ENCODE peak calls at places on chromosomes 13 and 19, in seven cellular contexts. U, J, E, G, M, N and L are unnamed samples.

GRCh38 chr19:50189326-50189725 is 14.1 kb upstream of the MYH14 start:
- DNase-seq in G (no peak), N (no peak), U (no peak), E (no peak), M (no peak), J (no peak), L (no peak)

GRCh38 chr13:52159159-52159982 is at the start of gene NEK3:
- DNase-seq in E (peak), M (peak), U (peak), N (no peak), G (peak), J (peak), L (peak)

GRCh38 chr19:3302755-3303154 is 63.6 kb upstream of the NFIC start:
- DNase-seq in J (no peak), G (no peak), E (no peak), U (no peak), N (no peak), M (no peak), L (no peak)

GRCh38 chr19:6766357-6767080 is 716 bp downstream of the SH2D3A start:
- DNase-seq in N (no peak), M (peak), U (no peak), E (no peak), G (no peak), J (no peak), L (no peak)

GRCh38 chr13:21402586-21403307 is 56.4 kb downstream of the ZDHHC20 start:
- DNase-seq in N (peak), E (no peak), M (peak), U (no peak), G (peak), J (no peak), L (peak)

GRCh38 chr19:2490659-2491058 is 14.7 kb downstream of the GADD45B start:
- DNase-seq in N (no peak), J (no peak), E (no peak), U (no peak), M (no peak), G (no peak), L (no peak)

GRCh38 chr19:677201-677600 is 1.0 kb downstream of the FSTL3 start:
- DNase-seq in J (peak), M (no peak), G (peak), N (peak), E (peak), U (peak), L (peak)

GRCh38 chr13:80339841-80340642 is 884 bp downstream of the SPRY2 start:
- DNase-seq in N (no peak), G (peak), U (peak), E (peak), J (peak), M (no peak), L (peak)

GRCh38 chr19:31232871-31233270 is 116.4 kb downstream of the TSHZ3 start:
- DNase-seq in G (peak), E (no peak), M (no peak), J (no peak), N (no peak), U (no peak), L (no peak)

GRCh38 chr13:95100525-95101121 is 200.6 kb downstream of the ABCC4 start:
- DNase-seq in U (no peak), J (no peak), E (no peak), N (peak), G (peak), M (no peak), L (peak)

GRCh38 chr19:38717855-38718254 is 26.4 kb downstream of the CAPN12 start:
- DNase-seq in M (no peak), G (no peak), E (no peak), U (no peak), N (no peak), J (no peak), L (no peak)

GRCh38 chr19:35975608-35976214 is 19.3 kb upstream of the SDHAF1 start:
- DNase-seq in G (peak), E (no peak), N (no peak), M (no peak), U (no peak), J (no peak), L (no peak)

GRCh38 chr19:33883869-33884519 is 87.3 kb downstream of the KCTD15 start:
- DNase-seq in E (no peak), N (no peak), M (no peak), J (peak), U (no peak), G (no peak), L (no peak)

GRCh38 chr19:49069026-49069425 is 3.5 kb downstream of the KCNA7 start:
- DNase-seq in U (no peak), M (no peak), G (no peak), E (no peak), J (no peak), N (no peak), L (no peak)

GRCh38 chr13:99104396-99104795 is 96.3 kb upstream of the UBAC2 start:
- DNase-seq in E (no peak), M (no peak), G (no peak), J (no peak), U (no peak), N (no peak), L (no peak)

GRCh38 chr19:47471733-47472457 is at the start of gene SLC8A2:
- DNase-seq in U (peak), N (peak), G (peak), E (peak), M (peak), J (peak), L (peak)

GRCh38 chr19:36046443-36047050 is 7.5 kb downstream of the THAP8 start:
- DNase-seq in E (no peak), N (no peak), M (no peak), G (no peak), J (no peak), U (no peak), L (no peak)

GRCh38 chr19:2270157-2270571 is 11.8 kb downstream of the PEAK3 start:
- DNase-seq in M (no peak), J (peak), G (peak), N (no peak), U (peak), E (peak), L (no peak)

GRCh38 chr13:43432948-43433347 is 353.8 kb downstream of the ENOX1 start:
- DNase-seq in J (no peak), M (no peak), E (no peak), G (no peak), N (no peak), U (no peak), L (no peak)

GRCh38 chr19:35665604-35666003 is 713 bp upstream of the UPK1A start:
- DNase-seq in M (no peak), E (no peak), J (no peak), N (no peak), U (no peak), G (no peak), L (no peak)

GRCh38 chr19:9075064-9075964 is 11.5 kb upstream of the OR1M1 start:
- DNase-seq in E (peak), U (peak), N (peak), M (no peak), G (peak), J (peak), L (peak)

GRCh38 chr13:104315606-104316005 is 1249.4 kb upstream of the SLC10A2 start:
- DNase-seq in E (no peak), J (no peak), U (no peak), M (no peak), N (peak), G (peak), L (peak)

GRCh38 chr13:32254416-32254815 is 60.7 kb downstream of the ZAR1L start:
- DNase-seq in E (no peak), U (no peak), G (no peak), M (no peak), N (no peak), J (no peak), L (no peak)

GRCh38 chr13:86737334-86737932 is 933.7 kb upstream of the SLITRK5 start:
- DNase-seq in N (no peak), U (no peak), M (no peak), G (no peak), E (no peak), J (no peak), L (no peak)

GRCh38 chr13:111282425-111282824 is 38.0 kb upstream of the TEX29 start:
- DNase-seq in E (no peak), G (no peak), N (no peak), U (no peak), J (no peak), M (no peak), L (peak)